ENCODE peak calls at places on chromosomes 4 and X, in six cellular contexts. G is uterus, Y is GM12891, F is thyroid gland, T is breast epithelium, E is IMR-90. U is an unnamed sample.

GRCh38 chr4:121711263-121712000 is 14.7 kb upstream of the ANXA5 start:
- DNase-seq in E (peak; percentile 97), T (peak; percentile 78), F (peak; percentile 59), G (peak; percentile 90), Y (no peak), U (peak; percentile 57)

GRCh38 chr4:150570862-150571261 is 11.1 kb upstream of the MAB21L2 start:
- DNase-seq in Y (no peak), T (no peak), G (no peak), F (no peak), E (no peak), U (no peak)

GRCh38 chr4:159540501-159540900 is 437.6 kb downstream of the RAPGEF2 start:
- DNase-seq in G (no peak), F (peak; percentile 55), Y (no peak), T (no peak), E (no peak), U (no peak)

GRCh38 chr4:78517050-78517652 is 34.4 kb upstream of the ANXA3 start:
- DNase-seq in E (peak; percentile 43), G (no peak), F (no peak), Y (no peak), T (no peak), U (no peak)

GRCh38 chr4:54001558-54002365 is 62.6 kb downstream of the CHIC2 start:
- DNase-seq in F (no peak), E (no peak), T (no peak), Y (no peak), G (no peak), U (no peak)

GRCh38 chrX:7362111-7362510 is 214.2 kb upstream of the PUDP start:
- DNase-seq in F (no peak), G (no peak), T (no peak), Y (no peak), E (no peak), U (no peak)

GRCh38 chrX:3271485-3272186 is 74.8 kb downstream of the MXRA5 start:
- DNase-seq in T (no peak), F (no peak), E (peak; percentile 74), Y (no peak), G (no peak), U (no peak)

GRCh38 chr4:162782778-162783507 is 383.7 kb downstream of the NAF1 start:
- DNase-seq in F (no peak), Y (no peak), E (no peak), G (no peak), T (no peak), U (no peak)

GRCh38 chr4:88003261-88003660 is 4.2 kb upstream of the PKD2 start:
- DNase-seq in T (no peak), G (no peak), Y (no peak), F (no peak), E (no peak), U (no peak)

GRCh38 chrX:107714196-107714811 is 61.3 kb downstream of the TSC22D3 start:
- DNase-seq in T (no peak), F (peak; percentile 57), E (no peak), Y (no peak), G (no peak), U (no peak)

GRCh38 chrX:75596178-75596577 is 73.3 kb upstream of the ZDHHC15 start:
- DNase-seq in T (peak; percentile 18), Y (no peak), G (no peak), F (no peak), E (no peak), U (no peak)

GRCh38 chr4:128031756-128032384 is 29.2 kb upstream of the LARP1B start:
- DNase-seq in T (no peak), Y (no peak), F (no peak), E (peak; percentile 52), G (no peak), U (no peak)

GRCh38 chr4:82891728-82892466 is 944 bp upstream of the SEC31A start:
- DNase-seq in Y (no peak), E (peak; percentile 35), T (no peak), G (no peak), F (no peak), U (no peak)

GRCh38 chrX:2451456-2452316 is 49.1 kb downstream of the DHRSX start:
- DNase-seq in Y (no peak), T (peak; percentile 18), E (peak; percentile 62), G (no peak), F (no peak), U (no peak)

GRCh38 chrX:47232803-47233332 is at the start of gene USP11:
- DNase-seq in E (peak; percentile 51), T (peak; percentile 43), G (peak; percentile 58), Y (peak; percentile 30), F (peak; percentile 30), U (peak; percentile 38)

GRCh38 chr4:81627617-81628016 is 155.9 kb upstream of the RASGEF1B start:
- DNase-seq in G (no peak), T (no peak), F (no peak), E (no peak), Y (no peak), U (no peak)

GRCh38 chr4:172776203-172776896 is 392.3 kb upstream of the GALNT7 start:
- DNase-seq in E (peak; percentile 65), F (no peak), G (no peak), Y (no peak), T (no peak), U (no peak)

GRCh38 chr4:146267826-146268225 is 53.5 kb downstream of the REELD1 start:
- DNase-seq in G (no peak), E (no peak), T (no peak), Y (no peak), F (no peak), U (no peak)

GRCh38 chr4:83356899-83357661 is 22.4 kb upstream of the HPSE start:
- DNase-seq in T (no peak), Y (no peak), F (peak; percentile 17), E (peak; percentile 91), G (no peak), U (no peak)

DNA sequence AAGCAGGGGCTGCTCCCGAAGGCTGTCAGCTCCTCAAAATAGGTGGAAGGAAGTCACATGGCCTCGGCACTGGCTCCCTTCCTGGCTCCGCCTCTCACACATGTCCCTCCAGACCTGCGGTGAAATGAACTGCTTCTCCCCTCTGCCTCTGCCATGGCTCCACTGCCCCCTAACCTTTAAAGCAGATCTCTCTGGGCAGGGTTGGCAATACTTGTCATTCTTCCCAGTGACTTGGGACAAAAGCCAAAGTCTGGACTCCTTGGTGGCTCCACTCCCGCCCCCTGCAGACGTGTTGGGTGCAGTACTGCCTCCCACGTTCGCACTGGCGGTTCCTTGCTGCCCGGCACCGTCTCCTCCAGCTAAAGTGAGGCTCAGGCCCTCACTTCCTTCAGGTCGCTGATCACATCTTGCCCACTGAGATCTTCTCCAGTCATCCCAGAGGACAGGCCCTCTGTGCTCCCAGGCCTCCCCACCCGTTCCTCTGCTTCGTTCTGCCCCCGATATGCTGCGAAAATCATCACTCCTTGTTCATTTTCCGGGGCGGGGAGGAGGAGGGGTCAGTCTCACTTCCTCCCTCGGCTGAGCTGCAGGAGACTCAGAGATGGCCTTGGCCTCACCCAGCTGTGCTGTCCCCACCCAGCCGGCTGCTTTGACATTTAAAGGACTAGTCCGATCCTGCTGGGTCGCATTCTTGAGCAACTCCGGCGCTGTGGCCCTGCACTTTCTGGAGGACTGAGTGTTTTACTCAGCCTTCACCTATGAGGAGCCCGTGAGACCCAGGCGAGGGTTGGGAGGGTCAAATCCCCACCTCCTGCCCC is 97.4 kb downstream of the PHKA2 start:
- DNase-seq in G (peak; percentile 76), Y (peak; percentile 56), E (peak; percentile 23), F (peak; percentile 76), T (peak; percentile 75), U (peak; percentile 68)
- TF ChIP-seq POLR2A in G (no peak), Y (peak; percentile 48), E (no peak), F (no peak), T (no peak), U (no peak)

GRCh38 chr4:168604496-168605373 is 107.9 kb downstream of the PALLD start:
- DNase-seq in E (peak; percentile 87), F (no peak), Y (no peak), T (peak; percentile 62), G (peak; percentile 61), U (no peak)
- TF ChIP-seq POLR2A in E (no peak), F (no peak), Y (no peak), T (no peak), G (no peak), U (no peak)

GRCh38 chr4:73414936-73415271 is 10.8 kb downstream of the ALB start:
- DNase-seq in E (no peak), T (no peak), F (no peak), Y (no peak), G (no peak), U (no peak)
- TF ChIP-seq POLR2A in E (no peak), T (no peak), F (no peak), Y (no peak), G (no peak), U (no peak)

GRCh38 chr4:36243355-36244256 is 708 bp downstream of the ARAP2 start:
- DNase-seq in E (peak; percentile 1), G (peak; percentile 23), F (peak; percentile 77), Y (no peak), T (peak; percentile 27), U (peak; percentile 38)

GRCh38 chr4:36241771-36242170 is 2.5 kb downstream of the ARAP2 start:
- DNase-seq in G (no peak), T (no peak), Y (peak; percentile 21), E (no peak), F (no peak), U (no peak)

GRCh38 chr4:36242629-36243354 is 1.5 kb downstream of the ARAP2 start:
- DNase-seq in Y (no peak), T (no peak), G (no peak), F (no peak), E (no peak), U (no peak)

GRCh38 chr4:36249605-36250004 is 5.3 kb upstream of the ARAP2 start:
- DNase-seq in T (no peak), Y (no peak), G (no peak), E (no peak), F (no peak), U (no peak)

DNA sequence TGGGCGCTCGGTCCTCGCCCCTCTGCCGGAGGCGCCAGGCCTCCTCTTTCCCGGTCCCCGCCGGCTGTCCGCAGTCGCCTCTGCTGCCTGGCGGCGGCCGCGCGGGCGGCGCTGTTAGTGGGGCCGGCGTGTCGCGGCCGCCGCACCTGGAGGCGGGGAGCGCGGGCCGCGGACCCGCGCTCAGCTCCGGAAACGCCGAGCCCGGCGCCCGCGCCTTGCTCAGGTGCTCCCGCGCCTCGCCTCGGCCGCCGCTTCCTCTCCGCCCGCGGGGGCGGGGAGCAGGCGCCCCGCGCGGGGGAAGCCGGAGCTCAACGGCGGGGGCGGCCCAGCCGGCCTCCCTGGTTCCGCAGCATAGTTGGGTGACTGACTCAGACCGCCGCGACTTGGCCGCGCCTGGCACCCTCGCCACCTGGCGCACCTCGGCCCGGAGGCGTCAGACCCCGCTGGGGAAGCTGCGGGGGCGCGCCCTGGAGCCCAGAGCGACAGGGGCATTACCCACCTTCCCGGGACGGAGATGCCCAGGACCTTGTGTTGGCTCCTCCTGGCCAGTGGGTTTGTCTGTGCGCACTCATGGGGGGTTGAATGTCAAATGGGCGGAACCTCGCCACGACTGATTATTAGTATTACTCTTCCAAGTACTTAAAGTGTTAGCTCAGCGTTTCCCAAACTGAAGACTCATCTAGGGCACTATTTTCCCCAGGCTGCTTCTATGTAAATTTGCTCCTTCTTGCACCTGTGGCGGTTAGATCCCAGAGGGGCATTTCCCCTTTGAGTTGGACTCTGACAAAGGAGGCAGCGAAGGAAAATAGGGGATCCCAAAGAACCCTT is at the start of gene ARAP2:
- DNase-seq in F (peak; percentile 80), E (peak; percentile 4), T (peak; percentile 53), G (peak; percentile 34), Y (peak; percentile 53), U (peak; percentile 80)
- TF ChIP-seq POLR2A in F (peak; percentile 10), E (no peak), T (no peak), G (peak; percentile 36), Y (peak; percentile 52), U (no peak)

GRCh38 chr4:10093801-10094552 is 22.6 kb downstream of the WDR1 start:
- DNase-seq in G (no peak), E (peak; percentile 89), F (peak; percentile 81), Y (no peak), T (peak; percentile 88), U (no peak)
- TF ChIP-seq POLR2A in G (no peak), E (peak; percentile 28), F (no peak), Y (peak; percentile 35), T (no peak), U (no peak)

U was measured in stomach.